ENCODE peak calls at places on chromosomes 7 and 10, in eight cellular contexts. One of them, this sample, is unnamed.
A peak's percentile ranks its signal among the peaks of the same experiment; 100 is the strongest.

GRCh38 chr7:17131983-17132655 is 166.3 kb upstream of the AHR start:
- DNase-seq in stomach: no peak
- DNase-seq in transverse colon: no peak
- DNase-seq in coronary artery: no peak
- DNase-seq in upper lobe of left lung: no peak
- DNase-seq in PC-9: peak; percentile 17
- DNase-seq in astrocyte of the spinal cord: no peak
- DNase-seq in WTC11: no peak
- DNase-seq in this sample: no peak

GRCh38 chr10:17737021-17737965 is 14.7 kb upstream of the TMEM236 start:
- DNase-seq in stomach: peak; percentile 37
- DNase-seq in transverse colon: no peak
- DNase-seq in coronary artery: no peak
- DNase-seq in upper lobe of left lung: peak; percentile 33
- DNase-seq in PC-9: no peak
- DNase-seq in astrocyte of the spinal cord: peak; percentile 50
- DNase-seq in WTC11: no peak
- DNase-seq in this sample: no peak

GRCh38 chr7:19296617-19297016 is 151.4 kb upstream of the FERD3L start:
- DNase-seq in stomach: no peak
- DNase-seq in transverse colon: no peak
- DNase-seq in coronary artery: no peak
- DNase-seq in upper lobe of left lung: no peak
- DNase-seq in PC-9: no peak
- DNase-seq in astrocyte of the spinal cord: no peak
- DNase-seq in WTC11: no peak
- DNase-seq in this sample: no peak

GRCh38 chr10:110446954-110447608 is 50.6 kb upstream of the DUSP5 start:
- DNase-seq in stomach: no peak
- DNase-seq in transverse colon: no peak
- DNase-seq in coronary artery: peak; percentile 59
- DNase-seq in upper lobe of left lung: peak; percentile 53
- DNase-seq in PC-9: peak; percentile 68
- DNase-seq in astrocyte of the spinal cord: peak; percentile 86
- DNase-seq in WTC11: no peak
- DNase-seq in this sample: peak; percentile 7

GRCh38 chr7:944744-945143 is 9.7 kb downstream of the ADAP1 start:
- DNase-seq in stomach: no peak
- DNase-seq in transverse colon: no peak
- DNase-seq in coronary artery: no peak
- DNase-seq in upper lobe of left lung: no peak
- DNase-seq in PC-9: no peak
- DNase-seq in astrocyte of the spinal cord: no peak
- DNase-seq in WTC11: no peak
- DNase-seq in this sample: no peak

GRCh38 chr7:8363407-8364015 is 69.9 kb upstream of the NXPH1 start:
- DNase-seq in stomach: no peak
- DNase-seq in transverse colon: no peak
- DNase-seq in coronary artery: no peak
- DNase-seq in upper lobe of left lung: no peak
- DNase-seq in PC-9: no peak
- DNase-seq in astrocyte of the spinal cord: no peak
- DNase-seq in WTC11: no peak
- DNase-seq in this sample: no peak

GRCh38 chr10:30170814-30171213 is 111.4 kb upstream of the JCAD start:
- DNase-seq in stomach: no peak
- DNase-seq in transverse colon: no peak
- DNase-seq in coronary artery: no peak
- DNase-seq in upper lobe of left lung: no peak
- DNase-seq in PC-9: peak; percentile 87
- DNase-seq in astrocyte of the spinal cord: no peak
- DNase-seq in WTC11: no peak
- DNase-seq in this sample: no peak

GRCh38 chr10:33134011-33134751 is 176.2 kb upstream of the ITGB1 start:
- DNase-seq in stomach: no peak
- DNase-seq in transverse colon: peak; percentile 72
- DNase-seq in coronary artery: no peak
- DNase-seq in upper lobe of left lung: peak; percentile 94
- DNase-seq in PC-9: peak; percentile 97
- DNase-seq in astrocyte of the spinal cord: peak; percentile 95
- DNase-seq in WTC11: no peak
- DNase-seq in this sample: no peak

GRCh38 chr10:123509338-123509737 is 156.8 kb upstream of the GPR26 start:
- DNase-seq in stomach: no peak
- DNase-seq in transverse colon: no peak
- DNase-seq in coronary artery: peak; percentile 49
- DNase-seq in upper lobe of left lung: no peak
- DNase-seq in PC-9: no peak
- DNase-seq in astrocyte of the spinal cord: no peak
- DNase-seq in WTC11: no peak
- DNase-seq in this sample: no peak

GRCh38 chr10:70827358-70827757 is 11.6 kb downstream of the SGPL1 start:
- DNase-seq in stomach: no peak
- DNase-seq in transverse colon: no peak
- DNase-seq in coronary artery: no peak
- DNase-seq in upper lobe of left lung: no peak
- DNase-seq in PC-9: peak; percentile 58
- DNase-seq in astrocyte of the spinal cord: no peak
- DNase-seq in WTC11: no peak
- DNase-seq in this sample: no peak

GRCh38 chr10:85916999-85917573 is 449.5 kb downstream of the GRID1 start:
- DNase-seq in stomach: no peak
- DNase-seq in transverse colon: no peak
- DNase-seq in coronary artery: no peak
- DNase-seq in upper lobe of left lung: no peak
- DNase-seq in PC-9: no peak
- DNase-seq in astrocyte of the spinal cord: no peak
- DNase-seq in WTC11: no peak
- DNase-seq in this sample: no peak

GRCh38 chr7:27248911-27249723 is 6.5 kb downstream of the EVX1 start:
- DNase-seq in stomach: no peak
- DNase-seq in transverse colon: no peak
- DNase-seq in coronary artery: no peak
- DNase-seq in upper lobe of left lung: no peak
- DNase-seq in PC-9: no peak
- DNase-seq in astrocyte of the spinal cord: no peak
- DNase-seq in WTC11: no peak
- DNase-seq in this sample: no peak

GRCh38 chr10:62388328-62388727 is 14.2 kb downstream of the ZNF365 start:
- DNase-seq in stomach: no peak
- DNase-seq in transverse colon: no peak
- DNase-seq in coronary artery: no peak
- DNase-seq in upper lobe of left lung: no peak
- DNase-seq in PC-9: no peak
- DNase-seq in astrocyte of the spinal cord: no peak
- DNase-seq in WTC11: no peak
- DNase-seq in this sample: no peak

GRCh38 chr7:102220229-102220850 is 66.3 kb upstream of the SH2B2 start:
- DNase-seq in stomach: no peak
- DNase-seq in transverse colon: no peak
- DNase-seq in coronary artery: no peak
- DNase-seq in upper lobe of left lung: no peak
- DNase-seq in PC-9: no peak
- DNase-seq in astrocyte of the spinal cord: no peak
- DNase-seq in WTC11: no peak
- DNase-seq in this sample: no peak

GRCh38 chr10:80530816-80531215 is 6.9 kb upstream of the SH2D4B start:
- DNase-seq in stomach: no peak
- DNase-seq in transverse colon: no peak
- DNase-seq in coronary artery: no peak
- DNase-seq in upper lobe of left lung: no peak
- DNase-seq in PC-9: no peak
- DNase-seq in astrocyte of the spinal cord: no peak
- DNase-seq in WTC11: no peak
- DNase-seq in this sample: no peak

GRCh38 chr10:80528185-80528700 is 9.5 kb upstream of the SH2D4B start:
- DNase-seq in stomach: no peak
- DNase-seq in transverse colon: no peak
- DNase-seq in coronary artery: no peak
- DNase-seq in upper lobe of left lung: peak; percentile 56
- DNase-seq in PC-9: no peak
- DNase-seq in astrocyte of the spinal cord: no peak
- DNase-seq in WTC11: no peak
- DNase-seq in this sample: no peak

GRCh38 chr10:80528901-80529300 is 8.8 kb upstream of the SH2D4B start:
- DNase-seq in stomach: no peak
- DNase-seq in transverse colon: no peak
- DNase-seq in coronary artery: no peak
- DNase-seq in upper lobe of left lung: peak; percentile 21
- DNase-seq in PC-9: no peak
- DNase-seq in astrocyte of the spinal cord: no peak
- DNase-seq in WTC11: no peak
- DNase-seq in this sample: no peak

GRCh38 chr10:80529604-80530003 is 8.1 kb upstream of the SH2D4B start:
- DNase-seq in stomach: no peak
- DNase-seq in transverse colon: no peak
- DNase-seq in coronary artery: no peak
- DNase-seq in upper lobe of left lung: peak; percentile 45
- DNase-seq in PC-9: no peak
- DNase-seq in astrocyte of the spinal cord: no peak
- DNase-seq in WTC11: no peak
- DNase-seq in this sample: no peak

GRCh38 chr10:80530251-80530650 is 7.5 kb upstream of the SH2D4B start:
- DNase-seq in stomach: no peak
- DNase-seq in transverse colon: peak; percentile 33
- DNase-seq in coronary artery: no peak
- DNase-seq in upper lobe of left lung: peak; percentile 53
- DNase-seq in PC-9: peak; percentile 62
- DNase-seq in astrocyte of the spinal cord: no peak
- DNase-seq in WTC11: no peak
- DNase-seq in this sample: no peak
- TF ChIP-seq CTCF in stomach: no peak
- TF ChIP-seq CTCF in transverse colon: peak; percentile 36
- TF ChIP-seq CTCF in coronary artery: no peak
- TF ChIP-seq CTCF in upper lobe of left lung: peak; percentile 30
- TF ChIP-seq CTCF in PC-9: peak; percentile 75
- TF ChIP-seq CTCF in astrocyte of the spinal cord: peak; percentile 26
- TF ChIP-seq CTCF in WTC11: no peak
- TF ChIP-seq CTCF in this sample: no peak

GRCh38 chr7:92626281-92626846 is 36.2 kb upstream of the FAM133B start:
- DNase-seq in stomach: no peak
- DNase-seq in transverse colon: no peak
- DNase-seq in coronary artery: no peak
- DNase-seq in upper lobe of left lung: no peak
- DNase-seq in PC-9: no peak
- DNase-seq in astrocyte of the spinal cord: no peak
- DNase-seq in WTC11: no peak
- DNase-seq in this sample: no peak
- TF ChIP-seq CTCF in stomach: no peak
- TF ChIP-seq CTCF in transverse colon: no peak
- TF ChIP-seq CTCF in coronary artery: no peak
- TF ChIP-seq CTCF in upper lobe of left lung: no peak
- TF ChIP-seq CTCF in PC-9: no peak
- TF ChIP-seq CTCF in astrocyte of the spinal cord: no peak
- TF ChIP-seq CTCF in WTC11: no peak
- TF ChIP-seq CTCF in this sample: no peak

GRCh38 chr10:88733215-88733614 is 26.6 kb upstream of the LIPN start:
- DNase-seq in stomach: no peak
- DNase-seq in transverse colon: no peak
- DNase-seq in coronary artery: no peak
- DNase-seq in upper lobe of left lung: no peak
- DNase-seq in PC-9: no peak
- DNase-seq in astrocyte of the spinal cord: no peak
- DNase-seq in WTC11: no peak
- DNase-seq in this sample: no peak

GRCh38 chr10:88731296-88731695 is 25.2 kb downstream of the LIPK start:
- DNase-seq in stomach: peak; percentile 66
- DNase-seq in transverse colon: peak; percentile 46
- DNase-seq in coronary artery: no peak
- DNase-seq in upper lobe of left lung: peak; percentile 68
- DNase-seq in PC-9: no peak
- DNase-seq in astrocyte of the spinal cord: no peak
- DNase-seq in WTC11: peak; percentile 31
- DNase-seq in this sample: no peak

GRCh38 chr10:88725798-88726197 is 19.7 kb downstream of the LIPK start:
- DNase-seq in stomach: no peak
- DNase-seq in transverse colon: no peak
- DNase-seq in coronary artery: no peak
- DNase-seq in upper lobe of left lung: no peak
- DNase-seq in PC-9: no peak
- DNase-seq in astrocyte of the spinal cord: no peak
- DNase-seq in WTC11: no peak
- DNase-seq in this sample: no peak

GRCh38 chr10:88730864-88731263 is 24.8 kb downstream of the LIPK start:
- DNase-seq in stomach: no peak
- DNase-seq in transverse colon: no peak
- DNase-seq in coronary artery: no peak
- DNase-seq in upper lobe of left lung: no peak
- DNase-seq in PC-9: no peak
- DNase-seq in astrocyte of the spinal cord: no peak
- DNase-seq in WTC11: no peak
- DNase-seq in this sample: no peak

DNA sequence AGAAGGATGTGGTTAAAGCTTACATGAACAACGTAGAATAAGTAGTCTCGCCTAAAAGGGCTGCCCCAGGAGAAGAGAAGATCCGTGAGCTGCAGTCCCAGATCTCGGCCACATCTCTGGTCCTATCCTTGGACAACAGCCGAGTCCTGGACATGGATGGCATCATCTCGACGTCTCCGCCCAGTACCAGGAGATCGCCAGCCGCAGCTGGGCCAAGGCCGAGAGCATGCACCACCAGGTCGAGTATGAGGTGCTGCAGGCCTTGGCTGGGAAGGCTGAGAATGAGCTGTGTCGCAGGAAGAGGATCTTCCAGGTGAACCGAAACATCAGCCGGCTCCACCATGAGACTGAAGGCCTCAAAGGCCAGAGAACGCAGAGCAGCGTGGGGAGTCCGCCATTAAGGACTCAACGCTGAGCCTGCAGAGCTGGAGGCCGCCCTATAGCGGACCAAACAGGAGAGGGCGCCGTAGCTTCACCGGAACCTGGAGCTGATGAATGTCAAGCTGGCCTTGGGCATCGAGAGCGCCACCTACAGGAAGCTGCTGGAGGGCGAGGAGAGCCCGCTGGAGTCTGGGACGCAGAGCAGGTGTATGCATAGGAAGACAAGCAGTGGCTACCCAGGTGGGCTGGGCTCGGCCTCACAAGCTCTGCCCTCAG is 22.2 kb downstream of the LIPK start:
- DNase-seq in stomach: no peak
- DNase-seq in transverse colon: peak; percentile 11
- DNase-seq in coronary artery: no peak
- DNase-seq in upper lobe of left lung: no peak
- DNase-seq in PC-9: no peak
- DNase-seq in astrocyte of the spinal cord: no peak
- DNase-seq in WTC11: peak; percentile 99
- DNase-seq in this sample: no peak
- TF ChIP-seq CTCF in stomach: no peak
- TF ChIP-seq CTCF in transverse colon: no peak
- TF ChIP-seq CTCF in coronary artery: no peak
- TF ChIP-seq CTCF in upper lobe of left lung: no peak
- TF ChIP-seq CTCF in PC-9: no peak
- TF ChIP-seq CTCF in astrocyte of the spinal cord: peak; percentile 31
- TF ChIP-seq CTCF in WTC11: peak; percentile 95
- TF ChIP-seq CTCF in this sample: no peak

DNA sequence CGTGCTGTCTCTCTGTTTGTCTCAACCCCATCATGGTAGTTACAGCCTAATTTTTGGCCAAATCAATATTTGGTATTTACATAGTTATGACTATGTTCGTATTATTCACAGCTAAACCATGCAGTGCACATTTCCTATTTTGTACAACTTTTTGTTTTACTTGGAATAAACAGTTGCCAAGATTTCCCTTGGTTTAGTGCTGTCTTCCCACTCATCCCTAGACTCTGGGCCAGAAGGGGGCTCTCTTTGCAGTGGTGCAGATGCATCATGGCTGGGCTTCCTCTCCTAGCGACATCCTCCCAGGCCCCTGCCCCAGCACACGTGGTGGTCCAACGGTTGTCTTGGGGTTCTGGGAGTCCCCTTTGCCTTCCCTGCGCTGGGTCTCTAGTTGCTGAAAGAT is 151.6 kb downstream of the PTPN20 start:
- DNase-seq in stomach: no peak
- DNase-seq in transverse colon: no peak
- DNase-seq in coronary artery: peak; percentile 46
- DNase-seq in upper lobe of left lung: no peak
- DNase-seq in PC-9: no peak
- DNase-seq in astrocyte of the spinal cord: no peak
- DNase-seq in WTC11: peak; percentile 56
- DNase-seq in this sample: no peak
- TF ChIP-seq CTCF in stomach: no peak
- TF ChIP-seq CTCF in transverse colon: no peak
- TF ChIP-seq CTCF in coronary artery: no peak
- TF ChIP-seq CTCF in upper lobe of left lung: no peak
- TF ChIP-seq CTCF in PC-9: no peak
- TF ChIP-seq CTCF in astrocyte of the spinal cord: peak; percentile 45
- TF ChIP-seq CTCF in WTC11: no peak
- TF ChIP-seq CTCF in this sample: no peak

This sample was measured in natural killer cell.